ENCODE peak calls at places on chromosomes 12 and 14, in eight cellular contexts. O is Peyer's patch, B is Calu3, W is fibroblast of mammary gland, I is progenitor cell of endocrine pancreas, P is nephron progenitor cell, M is tibial artery, L is fibroblast of lung. A is an unnamed sample.

GRCh38 chr14:90970167-90970600 is 90.3 kb downstream of the RPS6KA5 start:
- DNase-seq in O (no peak), P (no peak), M (no peak), W (peak), B (no peak), I (no peak), L (peak), A (no peak)

GRCh38 chr14:93137864-93138263 is 22.1 kb upstream of the ITPK1 start:
- DNase-seq in M (no peak), W (no peak), B (peak), I (no peak), O (peak), L (no peak), P (no peak), A (no peak)

GRCh38 chr12:82793882-82794281 is 107.2 kb downstream of the TMTC2 start:
- DNase-seq in P (peak), M (no peak), I (no peak), O (no peak), W (no peak), B (no peak), L (no peak), A (no peak)

GRCh38 chr12:11348439-11348838 is 38.2 kb upstream of the PRB4 start:
- DNase-seq in W (no peak), L (no peak), M (no peak), P (no peak), O (no peak), I (no peak), B (no peak), A (no peak)

GRCh38 chr12:51663390-51663789 is 72.4 kb downstream of the SCN8A start:
- DNase-seq in B (no peak), M (no peak), I (no peak), L (no peak), P (no peak), O (no peak), W (no peak), A (no peak)

GRCh38 chr14:99034711-99035171 is 237.3 kb downstream of the BCL11B start:
- DNase-seq in B (no peak), W (no peak), O (no peak), P (no peak), M (peak), L (no peak), I (no peak), A (no peak)

GRCh38 chr12:49208661-49209060 is 19.8 kb upstream of the TUBA1A start:
- DNase-seq in I (no peak), O (no peak), B (no peak), W (no peak), L (no peak), M (peak), P (no peak), A (no peak)

GRCh38 chr14:92883066-92883465 is 39.9 kb upstream of the CHGA start:
- DNase-seq in O (no peak), L (no peak), P (no peak), I (no peak), B (no peak), M (no peak), W (no peak), A (no peak)

GRCh38 chr12:111163422-111163821 is 205.5 kb downstream of the PHETA1 start:
- DNase-seq in W (no peak), O (no peak), M (no peak), L (no peak), B (no peak), P (no peak), I (no peak), A (no peak)

GRCh38 chr14:51444381-51445000 is 204.4 kb downstream of the TMX1 start:
- DNase-seq in I (no peak), O (no peak), P (no peak), B (no peak), M (no peak), L (peak), W (no peak), A (no peak)

GRCh38 chr12:20643822-20644221 is 51.3 kb upstream of the SLCO1C1 start:
- DNase-seq in M (no peak), L (no peak), O (no peak), W (no peak), B (no peak), P (no peak), I (no peak), A (no peak)
- TF ChIP-seq CTCF in M (no peak), L (no peak), O (no peak), W (no peak), B (no peak), P (no peak), I (no peak), A (no peak)

GRCh38 chr12:10304161-10304574 is 3.5 kb upstream of the KLRD1 start:
- DNase-seq in M (no peak), B (no peak), L (peak), I (no peak), W (peak), O (no peak), P (no peak), A (no peak)

GRCh38 chr12:10307630-10308029 is at the start of gene KLRD1:
- DNase-seq in M (no peak), B (no peak), W (peak), O (no peak), L (peak), I (no peak), P (no peak), A (no peak)

GRCh38 chr12:10301103-10301502 is 6.6 kb upstream of the KLRD1 start:
- DNase-seq in I (no peak), B (no peak), L (peak), P (no peak), O (no peak), W (no peak), M (no peak), A (no peak)

GRCh38 chr12:10310926-10311705 is 3.4 kb downstream of the KLRD1 start:
- DNase-seq in L (peak), W (peak), M (no peak), I (no peak), O (no peak), P (no peak), B (no peak), A (no peak)

DNA sequence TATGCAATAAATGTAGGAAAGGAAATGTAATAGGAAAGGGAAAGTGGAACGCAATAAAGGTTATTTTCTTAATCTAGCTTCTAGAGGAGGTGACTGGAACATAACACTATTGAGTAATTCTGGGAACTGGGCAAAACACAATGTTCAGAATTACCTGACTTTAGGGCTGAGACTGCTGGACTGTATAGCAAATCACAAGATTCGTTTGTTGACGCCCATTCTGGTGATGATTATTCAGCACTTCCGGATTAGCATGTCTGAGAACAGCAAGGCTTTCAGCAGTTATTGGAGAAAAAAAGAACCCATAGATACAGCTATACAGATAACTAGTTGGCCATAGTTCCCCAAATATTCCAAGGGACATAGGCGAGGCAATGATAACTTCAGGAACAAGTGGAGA is 2.3 kb upstream of the KLRD1 start:
- DNase-seq in B (no peak), W (no peak), I (no peak), M (no peak), L (no peak), P (no peak), O (no peak), A (no peak)
- TF ChIP-seq CTCF in B (no peak), W (no peak), I (no peak), M (no peak), L (no peak), P (no peak), O (no peak), A (no peak)

GRCh38 chr14:58395815-58396626 is at the start of gene TOMM20L:
- DNase-seq in L (peak), B (peak), P (peak), M (peak), W (peak), O (peak), I (peak), A (peak)
- TF ChIP-seq CTCF in L (peak), B (peak), P (peak), M (peak), W (peak), O (peak), I (peak), A (no peak)

GRCh38 chr12:132556216-132556615 is 54.2 kb downstream of the LRCOL1 start:
- DNase-seq in W (no peak), P (no peak), B (no peak), L (no peak), M (no peak), I (no peak), O (no peak), A (no peak)

GRCh38 chr12:132557291-132557968 is 53.0 kb downstream of the LRCOL1 start:
- DNase-seq in L (no peak), M (no peak), P (no peak), I (no peak), O (no peak), B (no peak), W (no peak), A (no peak)

GRCh38 chr12:132556801-132557200 is 53.6 kb downstream of the LRCOL1 start:
- DNase-seq in O (no peak), L (no peak), I (no peak), B (no peak), W (no peak), P (no peak), M (no peak), A (no peak)

GRCh38 chr12:132555686-132556085 is 54.7 kb downstream of the LRCOL1 start:
- DNase-seq in W (no peak), B (no peak), I (no peak), P (no peak), L (no peak), M (no peak), O (no peak), A (no peak)

DNA sequence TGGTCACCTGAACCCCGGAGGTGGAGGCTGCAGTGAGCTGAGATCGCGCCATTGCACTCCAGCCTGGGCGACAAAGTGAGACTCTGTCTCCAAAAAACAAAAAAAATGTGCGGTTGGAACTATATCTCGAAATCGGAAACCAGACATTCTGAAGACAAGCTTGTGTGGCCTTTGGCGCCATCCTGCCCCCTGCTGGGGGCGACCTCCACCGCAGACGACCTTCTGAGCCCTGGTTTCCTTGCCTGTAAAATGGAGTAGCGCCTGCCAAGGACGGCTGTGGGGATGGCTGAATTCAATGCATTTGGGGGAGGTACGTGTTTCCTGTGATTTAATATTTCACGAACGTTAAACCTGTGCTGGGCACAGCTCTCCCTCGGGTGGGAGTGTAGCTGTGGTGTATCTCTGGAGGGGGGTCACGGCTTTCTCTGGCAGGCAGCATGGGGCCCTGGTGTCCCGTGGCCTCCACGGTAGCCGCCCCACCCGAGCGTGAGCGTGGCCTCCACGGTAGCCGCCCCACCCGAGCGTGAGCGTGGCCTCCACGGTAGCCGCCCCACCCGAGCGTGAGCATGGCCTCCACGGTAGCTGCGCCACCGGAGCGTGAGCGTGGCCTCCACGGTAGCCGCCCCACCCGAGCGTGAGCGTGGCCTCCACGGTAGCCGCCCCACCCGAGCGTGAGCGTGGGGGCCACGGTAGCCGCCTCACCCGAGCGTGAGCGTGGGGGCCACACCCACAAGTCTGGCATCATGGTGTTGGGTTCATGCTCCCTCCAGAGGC is 55.3 kb downstream of the LRCOL1 start:
- DNase-seq in P (peak), I (no peak), B (no peak), M (no peak), L (no peak), W (peak), O (no peak), A (no peak)
- TF ChIP-seq CTCF in P (peak), I (peak), B (peak), M (peak), L (no peak), W (peak), O (no peak), A (no peak)

GRCh38 chr12:127559349-127560040 is 707.5 kb upstream of the TMEM132C start:
- DNase-seq in I (no peak), B (no peak), O (no peak), M (no peak), L (peak), W (peak), P (peak), A (no peak)
- TF ChIP-seq CTCF in I (peak), B (no peak), O (peak), M (no peak), L (peak), W (peak), P (peak), A (no peak)

A was measured in omental fat pad.